ENCODE peak calls at places on chromosomes 3 and 15, in nine cellular contexts. R, L, X, H, S, B, M, G and Y are unnamed samples.

GRCh38 chr3:16227566-16227965 is 37.2 kb downstream of the DPH3 start:
- DNase-seq in B (no peak), R (no peak), L (no peak), M (no peak), H (no peak), X (no peak), G (no peak), S (no peak), Y (no peak)

GRCh38 chr3:128297401-128298138 is 144.3 kb downstream of the EEFSEC start:
- DNase-seq in M (peak), L (no peak), B (no peak), R (peak), H (peak), X (peak), S (no peak), G (no peak), Y (no peak)

GRCh38 chr3:85535517-85535916 is 576.7 kb downstream of the CADM2 start:
- DNase-seq in L (no peak), R (no peak), B (no peak), X (no peak), S (no peak), M (no peak), G (no peak), H (no peak), Y (no peak)

GRCh38 chr3:179701176-179701827 is 48.5 kb downstream of the USP13 start:
- DNase-seq in X (no peak), L (no peak), B (no peak), S (no peak), G (no peak), M (no peak), R (no peak), H (no peak), Y (no peak)

GRCh38 chr3:155352900-155353490 is 59.5 kb upstream of the STRIT1 start:
- DNase-seq in M (peak), B (no peak), R (no peak), X (peak), S (no peak), G (peak), L (no peak), H (peak), Y (no peak)

GRCh38 chr15:59896652-59897051 is 107.5 kb upstream of the FOXB1 start:
- DNase-seq in G (no peak), H (no peak), X (no peak), M (no peak), L (no peak), S (no peak), R (no peak), B (no peak), Y (no peak)

GRCh38 chr3:73513260-73513659 is 111.5 kb downstream of the PDZRN3 start:
- DNase-seq in R (no peak), M (no peak), L (no peak), G (no peak), S (no peak), H (no peak), B (no peak), X (no peak), Y (no peak)

GRCh38 chr15:80452166-80452565 is 48.0 kb downstream of the ARNT2 start:
- DNase-seq in S (no peak), H (peak), G (no peak), R (no peak), L (no peak), M (no peak), B (no peak), X (no peak), Y (no peak)

GRCh38 chr3:143236226-143236964 is 116.8 kb downstream of the CHST2 start:
- DNase-seq in X (no peak), R (no peak), S (no peak), B (no peak), L (no peak), M (no peak), H (peak), G (no peak), Y (no peak)

GRCh38 chr3:72383896-72384295 is 464.3 kb downstream of the SHQ1 start:
- DNase-seq in H (no peak), B (no peak), L (no peak), G (no peak), R (no peak), M (no peak), S (no peak), X (no peak), Y (no peak)

GRCh38 chr15:55168350-55168974 is 28.3 kb downstream of the RSL24D1 start:
- DNase-seq in B (peak), H (peak), L (peak), X (peak), R (peak), M (peak), S (peak), G (peak), Y (peak)